ENCODE peak calls at places on chromosomes 3 and 15, in six cellular contexts. One of them, this sample, is unnamed. For H3K9me3 and H3K36me3, the result is how much of the 10 kb centered on the place peaks cover.

GRCh38 chr15:53758412-53758811 is 1.1 kb downstream of the WDR72 start:
- DNase-seq in pancreas: no peak
- DNase-seq in GM23248: no peak
- DNase-seq in tibial artery: no peak
- DNase-seq in IMR-90: no peak
- DNase-seq in cardiac muscle cell: no peak
- DNase-seq in this sample: no peak

GRCh38 chr15:78641876-78642275 is 866 bp upstream of the CHRNB4 start:
- DNase-seq in pancreas: no peak
- DNase-seq in GM23248: no peak
- DNase-seq in tibial artery: no peak
- DNase-seq in IMR-90: no peak
- DNase-seq in cardiac muscle cell: no peak
- DNase-seq in this sample: no peak

GRCh38 chr3:12982619-12983101 is 90.6 kb downstream of the IQSEC1 start:
- DNase-seq in pancreas: peak
- DNase-seq in GM23248: no peak
- DNase-seq in tibial artery: no peak
- DNase-seq in IMR-90: no peak
- DNase-seq in cardiac muscle cell: no peak
- DNase-seq in this sample: no peak

GRCh38 chr3:120637836-120638559 is 41.9 kb downstream of the NDUFB4 start:
- DNase-seq in pancreas: no peak
- DNase-seq in GM23248: peak
- DNase-seq in tibial artery: no peak
- DNase-seq in IMR-90: peak
- DNase-seq in cardiac muscle cell: no peak
- DNase-seq in this sample: no peak

GRCh38 chr15:89654311-89654761 is 931 bp downstream of the KIF7 start:
- DNase-seq in pancreas: peak
- DNase-seq in GM23248: peak
- DNase-seq in tibial artery: peak
- DNase-seq in IMR-90: peak
- DNase-seq in cardiac muscle cell: peak
- DNase-seq in this sample: peak

GRCh38 chr3:9732080-9732752 is 681 bp downstream of the BRPF1 start:
- DNase-seq in pancreas: peak
- DNase-seq in GM23248: peak
- DNase-seq in tibial artery: no peak
- DNase-seq in IMR-90: no peak
- DNase-seq in cardiac muscle cell: no peak
- DNase-seq in this sample: peak

GRCh38 chr3:8371085-8371551 is 130.5 kb upstream of the LMCD1 start:
- DNase-seq in pancreas: no peak
- DNase-seq in GM23248: peak
- DNase-seq in tibial artery: no peak
- DNase-seq in IMR-90: peak
- DNase-seq in cardiac muscle cell: peak
- DNase-seq in this sample: peak

GRCh38 chr3:149941946-149942345 is 28.7 kb downstream of the PFN2 start:
- DNase-seq in pancreas: no peak
- DNase-seq in GM23248: peak
- DNase-seq in tibial artery: no peak
- DNase-seq in IMR-90: no peak
- DNase-seq in cardiac muscle cell: no peak
- DNase-seq in this sample: no peak

GRCh38 chr3:184604039-184604955 is 42.7 kb downstream of the EPHB3 start:
- DNase-seq in pancreas: peak
- DNase-seq in GM23248: peak
- DNase-seq in tibial artery: no peak
- DNase-seq in IMR-90: no peak
- DNase-seq in cardiac muscle cell: peak
- DNase-seq in this sample: peak

GRCh38 chr15:100785181-100786138 is 94.2 kb upstream of the ALDH1A3 start:
- DNase-seq in pancreas: peak
- DNase-seq in GM23248: peak
- DNase-seq in tibial artery: peak
- DNase-seq in IMR-90: no peak
- DNase-seq in cardiac muscle cell: no peak
- DNase-seq in this sample: no peak

GRCh38 chr3:32045091-32045964 is 61.1 kb upstream of the GPD1L start:
- DNase-seq in pancreas: no peak
- DNase-seq in GM23248: peak
- DNase-seq in tibial artery: no peak
- DNase-seq in IMR-90: peak
- DNase-seq in cardiac muscle cell: peak
- DNase-seq in this sample: peak

GRCh38 chr3:139520028-139520737 is 19.4 kb downstream of the RBP1 start:
- DNase-seq in pancreas: peak
- DNase-seq in GM23248: no peak
- DNase-seq in tibial artery: no peak
- DNase-seq in IMR-90: peak
- DNase-seq in cardiac muscle cell: peak
- DNase-seq in this sample: no peak

GRCh38 chr3:16883057-16883725 is 1.6 kb upstream of the PLCL2 start:
- DNase-seq in pancreas: no peak
- DNase-seq in GM23248: peak
- DNase-seq in tibial artery: no peak
- DNase-seq in IMR-90: no peak
- DNase-seq in cardiac muscle cell: no peak
- DNase-seq in this sample: peak

GRCh38 chr15:91142097-91142744 is 42.2 kb downstream of the SV2B start:
- DNase-seq in pancreas: no peak
- DNase-seq in GM23248: peak
- DNase-seq in tibial artery: no peak
- DNase-seq in IMR-90: no peak
- DNase-seq in cardiac muscle cell: peak
- DNase-seq in this sample: no peak

GRCh38 chr15:38085104-38085503 is 150.7 kb downstream of the TMCO5A start:
- DNase-seq in pancreas: no peak
- DNase-seq in GM23248: no peak
- DNase-seq in tibial artery: no peak
- DNase-seq in IMR-90: no peak
- DNase-seq in cardiac muscle cell: no peak
- DNase-seq in this sample: no peak

GRCh38 chr3:177835008-177835407 is 637.7 kb upstream of the TBL1XR1 start:
- DNase-seq in pancreas: no peak
- DNase-seq in GM23248: peak
- DNase-seq in tibial artery: no peak
- DNase-seq in IMR-90: peak
- DNase-seq in cardiac muscle cell: peak
- DNase-seq in this sample: peak

GRCh38 chr3:177300039-177300833 is 103.0 kb upstream of the TBL1XR1 start:
- DNase-seq in pancreas: no peak
- DNase-seq in GM23248: peak
- DNase-seq in tibial artery: no peak
- DNase-seq in IMR-90: peak
- DNase-seq in cardiac muscle cell: peak
- DNase-seq in this sample: peak

GRCh38 chr3:77456881-77457280 is 417.0 kb downstream of the ROBO2 start:
- DNase-seq in pancreas: no peak
- DNase-seq in GM23248: no peak
- DNase-seq in tibial artery: no peak
- DNase-seq in IMR-90: no peak
- DNase-seq in cardiac muscle cell: no peak
- DNase-seq in this sample: no peak

GRCh38 chr3:61425356-61425755 is 136.0 kb upstream of the PTPRG start:
- DNase-seq in pancreas: no peak
- DNase-seq in GM23248: no peak
- DNase-seq in tibial artery: no peak
- DNase-seq in IMR-90: no peak
- DNase-seq in cardiac muscle cell: no peak
- DNase-seq in this sample: no peak

GRCh38 chr3:11475324-11475723 is 168.4 kb downstream of the VGLL4 start:
- DNase-seq in pancreas: no peak
- DNase-seq in GM23248: no peak
- DNase-seq in tibial artery: no peak
- DNase-seq in IMR-90: no peak
- DNase-seq in cardiac muscle cell: no peak
- DNase-seq in this sample: no peak

GRCh38 chr3:123618768-123619484 is 34.1 kb upstream of the HACD2 start:
- DNase-seq in pancreas: no peak
- DNase-seq in GM23248: peak
- DNase-seq in tibial artery: peak
- DNase-seq in IMR-90: peak
- DNase-seq in cardiac muscle cell: peak
- DNase-seq in this sample: peak

GRCh38 chr3:142180761-142181362 is 31.5 kb upstream of the TFDP2 start:
- DNase-seq in pancreas: no peak
- DNase-seq in GM23248: peak
- DNase-seq in tibial artery: no peak
- DNase-seq in IMR-90: peak
- DNase-seq in cardiac muscle cell: peak
- DNase-seq in this sample: peak

GRCh38 chr3:9153763-9154601 is 95.5 kb downstream of the SRGAP3 start:
- DNase-seq in pancreas: no peak
- DNase-seq in GM23248: peak
- DNase-seq in tibial artery: peak
- DNase-seq in IMR-90: no peak
- DNase-seq in cardiac muscle cell: peak
- DNase-seq in this sample: peak

GRCh38 chr3:13713396-13713795 is 164.5 kb downstream of the FBLN2 start:
- DNase-seq in pancreas: peak
- DNase-seq in GM23248: no peak
- DNase-seq in tibial artery: no peak
- DNase-seq in IMR-90: no peak
- DNase-seq in cardiac muscle cell: no peak
- DNase-seq in this sample: no peak

GRCh38 chr3:33312361-33312760 is 35.1 kb downstream of the FBXL2 start:
- DNase-seq in pancreas: no peak
- DNase-seq in GM23248: no peak
- DNase-seq in tibial artery: no peak
- DNase-seq in IMR-90: peak
- DNase-seq in cardiac muscle cell: peak
- DNase-seq in this sample: no peak

GRCh38 chr15:71219101-71219500 is 103.8 kb downstream of the THSD4 start:
- DNase-seq in pancreas: no peak
- DNase-seq in GM23248: no peak
- DNase-seq in tibial artery: no peak
- DNase-seq in IMR-90: no peak
- DNase-seq in cardiac muscle cell: no peak
- DNase-seq in this sample: no peak

GRCh38 chr3:136840252-136840651 is 21.3 kb downstream of the SLC35G2 start:
- DNase-seq in pancreas: no peak
- DNase-seq in GM23248: peak
- DNase-seq in tibial artery: no peak
- DNase-seq in IMR-90: no peak
- DNase-seq in cardiac muscle cell: no peak
- DNase-seq in this sample: no peak

GRCh38 chr15:41659190-41659589 is 1.0 kb upstream of the MGA start:
- DNase-seq in pancreas: no peak
- DNase-seq in GM23248: no peak
- DNase-seq in tibial artery: no peak
- DNase-seq in IMR-90: no peak
- DNase-seq in cardiac muscle cell: no peak
- DNase-seq in this sample: no peak

GRCh38 chr3:195897081-195897852 is 11.1 kb downstream of the TNK2 start:
- DNase-seq in pancreas: peak
- DNase-seq in GM23248: peak
- DNase-seq in tibial artery: no peak
- DNase-seq in IMR-90: peak
- DNase-seq in cardiac muscle cell: peak
- DNase-seq in this sample: peak

GRCh38 chr15:25188051-25188450 is 233.3 kb downstream of the SNRPN start:
- DNase-seq in pancreas: no peak
- DNase-seq in GM23248: no peak
- DNase-seq in tibial artery: peak
- DNase-seq in IMR-90: no peak
- DNase-seq in cardiac muscle cell: no peak
- DNase-seq in this sample: no peak

GRCh38 chr15:25188551-25189101 is 233.8 kb downstream of the SNRPN start:
- DNase-seq in pancreas: no peak
- DNase-seq in GM23248: no peak
- DNase-seq in tibial artery: no peak
- DNase-seq in IMR-90: no peak
- DNase-seq in cardiac muscle cell: no peak
- DNase-seq in this sample: no peak

GRCh38 chr15:25186411-25186810 is 231.6 kb downstream of the SNRPN start:
- DNase-seq in pancreas: peak
- DNase-seq in GM23248: no peak
- DNase-seq in tibial artery: peak
- DNase-seq in IMR-90: no peak
- DNase-seq in cardiac muscle cell: no peak
- DNase-seq in this sample: no peak

GRCh38 chr15:25185791-25186190 is 231.0 kb downstream of the SNRPN start:
- DNase-seq in pancreas: peak
- DNase-seq in GM23248: no peak
- DNase-seq in tibial artery: peak
- DNase-seq in IMR-90: no peak
- DNase-seq in cardiac muscle cell: no peak
- DNase-seq in this sample: no peak

GRCh38 chr15:25186906-25187645 is 232.3 kb downstream of the SNRPN start:
- DNase-seq in pancreas: peak
- DNase-seq in GM23248: no peak
- DNase-seq in tibial artery: peak
- DNase-seq in IMR-90: no peak
- DNase-seq in cardiac muscle cell: no peak
- DNase-seq in this sample: no peak
- H3K9me3 ChIP-seq in pancreas: under half
- H3K9me3 ChIP-seq in GM23248: under half
- H3K9me3 ChIP-seq in tibial artery: half or more
- H3K9me3 ChIP-seq in IMR-90: half or more
- H3K9me3 ChIP-seq in cardiac muscle cell: under half
- H3K9me3 ChIP-seq in this sample: under half

GRCh38 chr3:51388286-51389029 is 2.6 kb upstream of the RBM15B start:
- DNase-seq in pancreas: peak
- DNase-seq in GM23248: peak
- DNase-seq in tibial artery: peak
- DNase-seq in IMR-90: peak
- DNase-seq in cardiac muscle cell: no peak
- DNase-seq in this sample: peak
- H3K36me3 ChIP-seq in pancreas: under half
- H3K36me3 ChIP-seq in GM23248: under half
- H3K36me3 ChIP-seq in tibial artery: under half
- H3K36me3 ChIP-seq in IMR-90: under half
- H3K36me3 ChIP-seq in cardiac muscle cell: under half
- H3K36me3 ChIP-seq in this sample: under half

DNA sequence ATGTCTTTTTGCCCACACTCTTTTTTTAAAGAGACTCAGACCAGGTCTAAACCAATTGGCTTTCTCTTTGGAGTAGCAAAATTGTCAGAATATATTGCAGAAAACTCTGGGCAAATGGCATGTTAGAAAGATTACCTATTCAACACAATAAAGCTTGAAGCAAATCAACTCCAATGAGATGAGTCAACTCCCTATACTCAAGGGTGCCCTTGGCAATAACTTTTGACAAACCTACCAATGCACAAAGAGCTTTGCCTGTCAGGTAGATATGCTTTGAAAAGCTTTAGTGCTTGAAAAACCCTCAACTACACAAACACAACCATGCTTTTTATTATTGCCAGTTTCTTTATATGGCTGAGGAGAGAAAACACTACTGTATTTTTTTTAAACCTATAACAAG is 137.7 kb upstream of the GRM7 start:
- DNase-seq in pancreas: no peak
- DNase-seq in GM23248: no peak
- DNase-seq in tibial artery: no peak
- DNase-seq in IMR-90: no peak
- DNase-seq in cardiac muscle cell: no peak
- DNase-seq in this sample: no peak
- H3K9me3 ChIP-seq in pancreas: under half
- H3K9me3 ChIP-seq in GM23248: under half
- H3K9me3 ChIP-seq in tibial artery: under half
- H3K9me3 ChIP-seq in IMR-90: under half
- H3K9me3 ChIP-seq in cardiac muscle cell: under half
- H3K9me3 ChIP-seq in this sample: under half

GRCh38 chr3:171428321-171428787 is 31.9 kb downstream of the TNIK start:
- DNase-seq in pancreas: no peak
- DNase-seq in GM23248: no peak
- DNase-seq in tibial artery: no peak
- DNase-seq in IMR-90: no peak
- DNase-seq in cardiac muscle cell: no peak
- DNase-seq in this sample: no peak
- H3K36me3 ChIP-seq in pancreas: under half
- H3K36me3 ChIP-seq in GM23248: under half
- H3K36me3 ChIP-seq in tibial artery: under half
- H3K36me3 ChIP-seq in IMR-90: under half
- H3K36me3 ChIP-seq in cardiac muscle cell: under half
- H3K36me3 ChIP-seq in this sample: under half

This sample was measured in adipocyte.